ENCODE peak calls at places on chromosomes 7 and 10, in six cellular contexts. Y, I, T, E, M and A are unnamed samples.

GRCh38 chr7:121420976-121421375 is 24.9 kb upstream of the FAM3C start:
- DNase-seq in Y (no peak), I (no peak), T (no peak), E (peak; percentile 38), M (no peak), A (no peak)

GRCh38 chr7:47478017-47478344 is 103.9 kb downstream of the TNS3 start:
- DNase-seq in Y (no peak), I (no peak), T (peak; percentile 59), E (no peak), M (no peak), A (peak; percentile 48)

GRCh38 chr10:23381298-23381697 is 36.7 kb upstream of the C10orf67 start:
- DNase-seq in Y (no peak), I (no peak), T (no peak), E (no peak), M (no peak), A (no peak)

GRCh38 chr7:123748171-123748733 is 551 bp downstream of the WASL start:
- DNase-seq in Y (peak; percentile 48), I (peak; percentile 8), T (peak; percentile 28), E (peak; percentile 53), M (no peak), A (peak; percentile 47)

GRCh38 chr10:62424026-62424425 is 49.9 kb downstream of the ZNF365 start:
- DNase-seq in Y (no peak), I (no peak), T (no peak), E (no peak), M (no peak), A (peak; percentile 13)

GRCh38 chr7:86926732-86927131 is 132.7 kb downstream of the ELAPOR2 start:
- DNase-seq in Y (peak; percentile 14), I (no peak), T (peak; percentile 41), E (peak; percentile 42), M (no peak), A (peak; percentile 69)

GRCh38 chr10:50362547-50363125 is 111.3 kb upstream of the ASAH2 start:
- DNase-seq in Y (no peak), I (no peak), T (peak; percentile 14), E (no peak), M (no peak), A (no peak)

GRCh38 chr10:92239600-92240288 is 51.1 kb downstream of the CPEB3 start:
- DNase-seq in Y (peak; percentile 25), I (peak; percentile 19), T (peak; percentile 30), E (peak; percentile 44), M (peak; percentile 67), A (peak; percentile 23)

GRCh38 chr7:105689093-105689819 is 108.0 kb upstream of the EFCAB10 start:
- DNase-seq in Y (no peak), I (no peak), T (no peak), E (no peak), M (no peak), A (no peak)

GRCh38 chr7:148147438-148147837 is 443.1 kb upstream of the C7orf33 start:
- DNase-seq in Y (no peak), I (no peak), T (no peak), E (no peak), M (no peak), A (no peak)

GRCh38 chr10:131839351-131839750 is 61.5 kb upstream of the PPP2R2D start:
- DNase-seq in Y (no peak), I (no peak), T (no peak), E (no peak), M (no peak), A (no peak)

GRCh38 chr10:124125305-124126116 is 32.1 kb upstream of the CHST15 start:
- DNase-seq in Y (peak; percentile 58), I (no peak), T (no peak), E (no peak), M (no peak), A (peak; percentile 34)

GRCh38 chr7:55493416-55493815 is 78.9 kb downstream of the VOPP1 start:
- DNase-seq in Y (no peak), I (no peak), T (peak; percentile 32), E (no peak), M (no peak), A (no peak)

GRCh38 chr7:149006345-149006725 is 22.0 kb downstream of the PDIA4 start:
- DNase-seq in Y (no peak), I (no peak), T (no peak), E (no peak), M (no peak), A (no peak)

GRCh38 chr10:132616995-132617780 is 79.6 kb downstream of the INPP5A start:
- DNase-seq in Y (no peak), I (no peak), T (no peak), E (no peak), M (no peak), A (no peak)

GRCh38 chr10:131653550-131654470 is 247.0 kb upstream of the PPP2R2D start:
- DNase-seq in Y (no peak), I (no peak), T (no peak), E (no peak), M (no peak), A (no peak)

GRCh38 chr10:89332718-89333281 is 5.0 kb downstream of the IFIT3 start:
- DNase-seq in Y (no peak), I (no peak), T (no peak), E (no peak), M (no peak), A (no peak)

GRCh38 chr10:24383681-24384106 is 174.8 kb downstream of the KIAA1217 start:
- DNase-seq in Y (peak; percentile 71), I (no peak), T (peak; percentile 98), E (peak; percentile 91), M (peak; percentile 90), A (peak; percentile 100)

GRCh38 chr7:150361807-150362621 is 6.6 kb upstream of the REPIN1 start:
- DNase-seq in Y (no peak), I (no peak), T (no peak), E (no peak), M (no peak), A (no peak)

GRCh38 chr10:131947631-131948347 is 33.9 kb downstream of the BNIP3 start:
- DNase-seq in Y (no peak), I (no peak), T (peak; percentile 78), E (no peak), M (no peak), A (peak; percentile 84)

GRCh38 chr10:86362129-86362527 is 4.5 kb downstream of the GRID1 start:
- DNase-seq in Y (no peak), I (no peak), T (no peak), E (no peak), M (peak; percentile 0), A (no peak)

GRCh38 chr10:86362566-86363183 is 3.9 kb downstream of the GRID1 start:
- DNase-seq in Y (no peak), I (no peak), T (no peak), E (no peak), M (peak; percentile 4), A (no peak)

GRCh38 chr10:86364551-86365345 is 1.8 kb downstream of the GRID1 start:
- DNase-seq in Y (no peak), I (no peak), T (no peak), E (no peak), M (peak; percentile 14), A (no peak)

GRCh38 chr10:86363833-86364511 is 2.6 kb downstream of the GRID1 start:
- DNase-seq in Y (no peak), I (no peak), T (no peak), E (no peak), M (peak; percentile 16), A (no peak)

DNA sequence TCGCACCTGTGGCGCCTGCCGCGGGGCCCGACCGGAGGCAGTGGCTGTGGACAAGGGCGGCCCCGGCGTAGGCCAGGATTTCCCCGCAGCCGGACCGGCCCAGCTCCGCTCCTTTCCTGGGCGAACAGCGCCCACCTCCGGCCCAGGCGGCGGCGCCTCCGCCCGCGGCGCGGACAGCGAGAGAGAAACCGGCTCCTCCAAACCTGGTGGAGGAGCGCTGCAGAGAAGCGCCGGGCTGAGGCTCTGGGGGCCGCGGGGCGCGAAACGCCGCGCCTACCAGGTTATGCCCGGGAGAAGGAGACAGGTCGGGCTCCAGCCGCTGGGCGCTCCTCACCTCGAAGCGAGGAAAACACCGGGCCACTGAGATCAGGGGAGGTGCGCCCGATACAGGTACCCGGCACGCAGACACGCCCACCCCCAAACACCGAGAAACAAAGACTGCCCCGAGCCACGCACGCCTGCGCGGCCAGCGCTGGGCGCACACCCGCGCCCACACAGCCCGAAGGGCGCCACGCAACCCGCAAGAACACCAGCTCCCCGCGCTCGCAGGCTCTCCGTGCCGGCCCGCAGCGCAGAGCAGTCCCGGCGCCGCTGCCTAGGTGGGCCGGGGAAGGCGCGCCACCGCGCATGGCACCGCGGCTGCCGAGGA is 3.3 kb downstream of the GRID1 start:
- DNase-seq in Y (peak; percentile 70), I (no peak), T (no peak), E (no peak), M (peak; percentile 28), A (peak; percentile 29)
- TF ChIP-seq CTCF in Y (peak; percentile 58), I (no peak), T (peak; percentile 28), E (no peak), M (no peak), A (peak; percentile 29)

GRCh38 chr10:97034958-97035769 is 150.6 kb downstream of the SLIT1 start:
- DNase-seq in Y (no peak), I (no peak), T (no peak), E (no peak), M (no peak), A (no peak)

GRCh38 chr10:97038688-97039087 is 147.1 kb downstream of the SLIT1 start:
- DNase-seq in Y (no peak), I (no peak), T (no peak), E (no peak), M (no peak), A (no peak)

GRCh38 chr10:97039538-97040247 is 146.1 kb downstream of the SLIT1 start:
- DNase-seq in Y (no peak), I (no peak), T (no peak), E (no peak), M (no peak), A (no peak)

GRCh38 chr10:97040248-97040584 is 145.5 kb downstream of the SLIT1 start:
- DNase-seq in Y (no peak), I (no peak), T (no peak), E (no peak), M (no peak), A (no peak)

GRCh38 chr10:97037365-97038361 is 148.1 kb downstream of the SLIT1 start:
- DNase-seq in Y (peak; percentile 87), I (peak; percentile 55), T (peak; percentile 71), E (peak; percentile 89), M (peak; percentile 81), A (peak; percentile 79)
- H3K4me3 ChIP-seq in Y (peak overlapping the region; percentile 33), I (peak overlapping the region; percentile 44), T (peak overlapping the region; percentile 42), E (peak overlapping the region; percentile 37), M (peak overlapping the region; percentile 17), A (peak overlapping the region; percentile 37)

GRCh38 chr7:158766570-158767281 is 62.1 kb upstream of the NCAPG2 start:
- DNase-seq in Y (no peak), I (no peak), T (no peak), E (no peak), M (no peak), A (no peak)
- TF ChIP-seq CTCF in Y (no peak), I (no peak), T (no peak), E (no peak), M (no peak), A (no peak)

DNA sequence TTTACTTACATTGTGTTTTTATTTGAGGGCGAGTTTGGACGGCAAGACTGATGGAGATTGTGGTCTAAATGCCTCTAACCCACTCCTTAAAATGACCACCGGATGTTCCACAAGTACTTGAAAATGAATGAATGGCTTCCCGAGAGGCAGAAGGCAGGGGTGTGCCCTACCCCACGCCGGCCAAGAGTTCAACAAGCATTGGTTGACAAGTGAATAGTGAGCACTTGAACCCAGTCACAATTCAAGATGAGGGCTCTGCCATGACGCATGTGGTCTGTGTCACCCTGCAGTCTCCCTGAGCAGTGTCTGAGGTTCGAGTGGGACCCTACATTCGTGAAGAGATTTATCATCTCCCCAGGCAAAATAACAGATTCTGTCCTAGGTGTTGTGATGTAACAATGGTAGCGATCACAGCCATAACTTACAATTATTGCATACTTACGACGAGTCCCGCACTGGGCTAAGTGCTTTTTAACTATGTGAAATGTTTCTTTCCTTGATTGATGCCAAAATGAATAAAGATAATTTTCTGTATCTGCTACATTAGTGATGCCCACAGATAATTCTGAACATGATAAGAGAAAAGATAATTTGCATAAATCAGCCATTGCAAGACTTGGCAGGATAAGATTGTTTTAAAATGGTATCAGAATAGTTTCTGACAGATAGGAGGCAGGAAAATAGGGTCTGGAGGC is 305.4 kb downstream of the WDR37 start:
- DNase-seq in Y (no peak), I (no peak), T (no peak), E (no peak), M (no peak), A (no peak)
- H3K4me3 ChIP-seq in Y (no peak overlapping the region), I (no peak overlapping the region), T (no peak overlapping the region), E (no peak overlapping the region), M (no peak overlapping the region), A (no peak overlapping the region)